ENCODE peak calls at places on chromosome 11, in seven cellular contexts. One of them, this sample, is unnamed.

GRCh38 chr11:41379084-41379483 is 80.4 kb downstream of the LRRC4C start:
- DNase-seq in GM23338: no peak
- DNase-seq in MM.1S: no peak
- DNase-seq in ovary: no peak
- DNase-seq in NB4: no peak
- DNase-seq in nephron progenitor cell: no peak
- DNase-seq in endothelial cell: no peak
- DNase-seq in this sample: no peak

GRCh38 chr11:70021586-70021985 is 56.5 kb upstream of the ANO1 start:
- DNase-seq in NB4: no peak
- DNase-seq in GM23338: no peak
- DNase-seq in MM.1S: no peak
- DNase-seq in nephron progenitor cell: no peak
- DNase-seq in endothelial cell: no peak
- DNase-seq in ovary: no peak
- DNase-seq in this sample: no peak

GRCh38 chr11:31060880-31061279 is 308.7 kb downstream of the DCDC1 start:
- DNase-seq in ovary: no peak
- DNase-seq in GM23338: no peak
- DNase-seq in NB4: no peak
- DNase-seq in MM.1S: no peak
- DNase-seq in nephron progenitor cell: no peak
- DNase-seq in endothelial cell: no peak
- DNase-seq in this sample: no peak

GRCh38 chr11:65571940-65572339 is 398 bp upstream of the FAM89B start:
- DNase-seq in MM.1S: peak
- DNase-seq in nephron progenitor cell: no peak
- DNase-seq in NB4: peak
- DNase-seq in ovary: no peak
- DNase-seq in endothelial cell: no peak
- DNase-seq in GM23338: peak
- DNase-seq in this sample: no peak

GRCh38 chr11:58652726-58653280 is 30.3 kb downstream of the CNTF start:
- DNase-seq in endothelial cell: no peak
- DNase-seq in MM.1S: no peak
- DNase-seq in nephron progenitor cell: no peak
- DNase-seq in GM23338: peak
- DNase-seq in ovary: no peak
- DNase-seq in NB4: no peak
- DNase-seq in this sample: no peak

GRCh38 chr11:111367411-111368284 is 11.4 kb downstream of the POU2AF1 start:
- DNase-seq in nephron progenitor cell: no peak
- DNase-seq in ovary: no peak
- DNase-seq in NB4: no peak
- DNase-seq in MM.1S: no peak
- DNase-seq in GM23338: no peak
- DNase-seq in endothelial cell: no peak
- DNase-seq in this sample: peak

GRCh38 chr11:130308059-130308458 is 6.7 kb downstream of the ZBTB44 start:
- DNase-seq in endothelial cell: no peak
- DNase-seq in MM.1S: no peak
- DNase-seq in NB4: no peak
- DNase-seq in nephron progenitor cell: no peak
- DNase-seq in GM23338: no peak
- DNase-seq in ovary: no peak
- DNase-seq in this sample: no peak

GRCh38 chr11:19660076-19660475 is 52.6 kb upstream of the NAV2 start:
- DNase-seq in nephron progenitor cell: no peak
- DNase-seq in MM.1S: peak
- DNase-seq in ovary: no peak
- DNase-seq in GM23338: no peak
- DNase-seq in NB4: peak
- DNase-seq in endothelial cell: no peak
- DNase-seq in this sample: peak

GRCh38 chr11:62923634-62924411 is 2.7 kb upstream of the CHRM1 start:
- DNase-seq in ovary: no peak
- DNase-seq in NB4: no peak
- DNase-seq in nephron progenitor cell: peak
- DNase-seq in endothelial cell: no peak
- DNase-seq in GM23338: peak
- DNase-seq in MM.1S: peak
- DNase-seq in this sample: peak
- TF ChIP-seq CTCF in ovary: no peak
- TF ChIP-seq CTCF in NB4: no peak
- TF ChIP-seq CTCF in nephron progenitor cell: no peak
- TF ChIP-seq CTCF in endothelial cell: no peak
- TF ChIP-seq CTCF in GM23338: no peak
- TF ChIP-seq CTCF in MM.1S: no peak
- TF ChIP-seq CTCF in this sample: no peak

GRCh38 chr11:56333156-56333555 is 12.7 kb upstream of the OR8K1 start:
- DNase-seq in MM.1S: no peak
- DNase-seq in NB4: no peak
- DNase-seq in GM23338: no peak
- DNase-seq in ovary: no peak
- DNase-seq in nephron progenitor cell: no peak
- DNase-seq in endothelial cell: no peak
- DNase-seq in this sample: no peak
- TF ChIP-seq CTCF in MM.1S: no peak
- TF ChIP-seq CTCF in NB4: no peak
- TF ChIP-seq CTCF in GM23338: no peak
- TF ChIP-seq CTCF in ovary: no peak
- TF ChIP-seq CTCF in nephron progenitor cell: no peak
- TF ChIP-seq CTCF in endothelial cell: no peak
- TF ChIP-seq CTCF in this sample: no peak

GRCh38 chr11:117823294-117823940 is 1.1 kb downstream of the FXYD2 start:
- DNase-seq in MM.1S: no peak
- DNase-seq in ovary: no peak
- DNase-seq in GM23338: no peak
- DNase-seq in nephron progenitor cell: no peak
- DNase-seq in endothelial cell: no peak
- DNase-seq in NB4: peak
- DNase-seq in this sample: peak
- TF ChIP-seq CTCF in MM.1S: no peak
- TF ChIP-seq CTCF in ovary: no peak
- TF ChIP-seq CTCF in GM23338: no peak
- TF ChIP-seq CTCF in nephron progenitor cell: peak
- TF ChIP-seq CTCF in endothelial cell: no peak
- TF ChIP-seq CTCF in NB4: peak
- TF ChIP-seq CTCF in this sample: peak

DNA sequence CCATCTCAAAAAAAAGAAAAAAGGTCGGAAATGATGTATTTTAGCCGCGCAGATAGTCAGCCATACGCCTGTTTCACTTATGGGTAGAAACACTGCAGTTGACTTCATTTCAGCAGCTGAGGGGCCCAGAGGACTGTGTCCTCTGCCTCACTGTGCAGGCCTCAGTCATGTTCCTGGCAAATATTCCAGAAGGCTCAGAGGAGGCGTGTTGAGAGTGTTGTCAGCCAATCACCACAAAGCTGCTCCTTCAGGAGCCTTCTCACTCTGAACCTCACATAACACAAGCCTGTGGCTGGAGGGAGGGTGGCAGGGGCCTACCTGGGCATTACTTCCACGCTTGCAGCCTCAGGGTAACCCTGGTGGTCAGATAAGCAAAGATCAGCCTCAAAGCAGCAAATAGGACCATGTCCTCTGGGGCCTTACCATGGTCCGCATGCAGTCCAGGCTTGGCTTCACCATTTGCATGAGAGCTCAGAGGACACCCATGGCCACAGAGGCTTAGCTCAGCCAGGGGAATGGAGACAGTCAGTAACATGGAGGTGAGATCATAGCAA is 17.3 kb upstream of the TREH start:
- DNase-seq in ovary: no peak
- DNase-seq in NB4: no peak
- DNase-seq in GM23338: peak
- DNase-seq in MM.1S: peak
- DNase-seq in endothelial cell: no peak
- DNase-seq in nephron progenitor cell: no peak
- DNase-seq in this sample: peak
- TF ChIP-seq CTCF in ovary: no peak
- TF ChIP-seq CTCF in NB4: no peak
- TF ChIP-seq CTCF in GM23338: no peak
- TF ChIP-seq CTCF in MM.1S: peak
- TF ChIP-seq CTCF in endothelial cell: no peak
- TF ChIP-seq CTCF in nephron progenitor cell: no peak
- TF ChIP-seq CTCF in this sample: no peak

GRCh38 chr11:22133785-22134184 is 59.1 kb upstream of the ANO5 start:
- DNase-seq in GM23338: no peak
- DNase-seq in MM.1S: no peak
- DNase-seq in endothelial cell: no peak
- DNase-seq in NB4: no peak
- DNase-seq in nephron progenitor cell: no peak
- DNase-seq in ovary: no peak
- DNase-seq in this sample: no peak

GRCh38 chr11:22130462-22131053 is 62.3 kb upstream of the ANO5 start:
- DNase-seq in endothelial cell: no peak
- DNase-seq in GM23338: peak
- DNase-seq in ovary: no peak
- DNase-seq in nephron progenitor cell: no peak
- DNase-seq in MM.1S: peak
- DNase-seq in NB4: peak
- DNase-seq in this sample: no peak
- TF ChIP-seq CTCF in endothelial cell: peak
- TF ChIP-seq CTCF in GM23338: peak
- TF ChIP-seq CTCF in ovary: no peak
- TF ChIP-seq CTCF in nephron progenitor cell: peak
- TF ChIP-seq CTCF in MM.1S: peak
- TF ChIP-seq CTCF in NB4: peak
- TF ChIP-seq CTCF in this sample: peak

DNA sequence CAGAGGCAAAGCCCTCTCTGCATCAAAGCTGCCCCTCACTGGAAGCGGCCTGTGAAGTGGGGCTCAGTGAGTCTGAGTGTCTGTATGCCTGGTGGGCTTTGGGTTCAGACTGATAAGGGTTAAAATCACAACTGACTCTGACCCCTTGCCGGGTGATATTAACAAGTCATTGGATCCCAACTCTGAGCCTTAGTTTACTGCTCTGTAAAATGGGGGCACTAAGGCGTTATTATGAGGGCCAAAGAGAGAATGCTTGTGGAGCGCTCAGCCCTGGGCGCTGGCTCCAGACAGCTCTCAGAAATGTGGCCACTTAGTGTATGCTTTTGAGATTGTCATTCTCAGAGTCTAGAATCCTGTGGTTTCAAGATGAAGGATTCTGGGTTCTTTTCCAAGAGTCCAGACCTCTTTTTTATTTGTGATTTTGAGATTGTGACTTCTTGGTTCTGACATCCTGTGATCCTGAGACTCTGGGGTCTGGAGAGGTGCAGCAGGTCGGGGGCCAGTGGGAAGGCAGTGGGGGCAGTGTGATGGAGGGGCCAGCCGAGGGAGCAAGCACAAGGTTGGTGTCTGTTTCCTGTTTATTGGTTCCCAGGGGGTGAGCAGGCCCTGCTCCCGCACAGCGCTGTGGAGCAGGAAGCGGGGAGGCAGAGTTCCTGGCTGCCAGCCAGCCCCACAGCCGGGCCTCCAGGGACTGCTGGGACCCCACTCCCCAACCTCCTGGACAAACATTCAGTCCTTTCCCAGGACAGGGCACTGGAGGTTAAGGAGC is 13.4 kb downstream of the ARHGEF17 start:
- DNase-seq in nephron progenitor cell: peak
- DNase-seq in NB4: peak
- DNase-seq in endothelial cell: peak
- DNase-seq in ovary: peak
- DNase-seq in MM.1S: no peak
- DNase-seq in GM23338: peak
- DNase-seq in this sample: no peak
- TF ChIP-seq CTCF in nephron progenitor cell: no peak
- TF ChIP-seq CTCF in NB4: peak
- TF ChIP-seq CTCF in endothelial cell: no peak
- TF ChIP-seq CTCF in ovary: no peak
- TF ChIP-seq CTCF in MM.1S: no peak
- TF ChIP-seq CTCF in GM23338: no peak
- TF ChIP-seq CTCF in this sample: no peak

GRCh38 chr11:133746663-133747306 is 98.5 kb downstream of the SPATA19 start:
- DNase-seq in NB4: no peak
- DNase-seq in GM23338: no peak
- DNase-seq in nephron progenitor cell: no peak
- DNase-seq in endothelial cell: no peak
- DNase-seq in ovary: no peak
- DNase-seq in MM.1S: no peak
- DNase-seq in this sample: no peak

GRCh38 chr11:133738624-133739023 is 106.7 kb downstream of the SPATA19 start:
- DNase-seq in NB4: no peak
- DNase-seq in nephron progenitor cell: no peak
- DNase-seq in MM.1S: no peak
- DNase-seq in endothelial cell: no peak
- DNase-seq in ovary: no peak
- DNase-seq in GM23338: no peak
- DNase-seq in this sample: no peak

GRCh38 chr11:133745791-133746190 is 99.5 kb downstream of the SPATA19 start:
- DNase-seq in NB4: no peak
- DNase-seq in endothelial cell: no peak
- DNase-seq in GM23338: no peak
- DNase-seq in nephron progenitor cell: no peak
- DNase-seq in ovary: no peak
- DNase-seq in MM.1S: no peak
- DNase-seq in this sample: no peak

GRCh38 chr11:133742388-133742787 is 102.9 kb downstream of the SPATA19 start:
- DNase-seq in NB4: no peak
- DNase-seq in endothelial cell: no peak
- DNase-seq in MM.1S: no peak
- DNase-seq in GM23338: no peak
- DNase-seq in ovary: no peak
- DNase-seq in nephron progenitor cell: no peak
- DNase-seq in this sample: no peak

GRCh38 chr11:133740928-133741327 is 104.4 kb downstream of the SPATA19 start:
- DNase-seq in nephron progenitor cell: no peak
- DNase-seq in MM.1S: no peak
- DNase-seq in ovary: no peak
- DNase-seq in NB4: no peak
- DNase-seq in GM23338: peak
- DNase-seq in endothelial cell: no peak
- DNase-seq in this sample: no peak
- TF ChIP-seq CTCF in nephron progenitor cell: no peak
- TF ChIP-seq CTCF in MM.1S: no peak
- TF ChIP-seq CTCF in ovary: no peak
- TF ChIP-seq CTCF in NB4: no peak
- TF ChIP-seq CTCF in GM23338: no peak
- TF ChIP-seq CTCF in endothelial cell: no peak
- TF ChIP-seq CTCF in this sample: no peak